ENCODE peak calls at places on chromosomes 6 and 20, in ten cellular contexts. O, A, V, E, D, Z, K, L, R and M are unnamed samples.

GRCh38 chr20:20412750-20413149 is 44.8 kb downstream of the INSM1 start:
- DNase-seq in D (no peak), O (no peak), E (no peak), Z (no peak), L (no peak), R (peak; percentile 51), A (no peak), V (no peak), K (no peak), M (no peak)

GRCh38 chr6:113936093-113936934 is 34.6 kb downstream of the HDAC2 start:
- DNase-seq in D (peak; percentile 69), K (no peak), A (no peak), R (peak; percentile 42), E (no peak), Z (no peak), V (peak; percentile 48), L (peak; percentile 35), O (no peak), M (peak; percentile 71)

GRCh38 chr6:157767757-157768156 is 55.3 kb upstream of the SNX9 start:
- DNase-seq in L (no peak), R (no peak), O (no peak), D (no peak), V (no peak), Z (no peak), E (no peak), A (no peak), K (no peak), M (no peak)

GRCh38 chr6:154474636-154475428 is 35.7 kb downstream of the CNKSR3 start:
- DNase-seq in A (no peak), D (no peak), V (peak; percentile 3), R (no peak), Z (no peak), O (no peak), L (no peak), E (no peak), K (no peak), M (no peak)

GRCh38 chr6:156687875-156688549 is 89.2 kb upstream of the ARID1B start:
- DNase-seq in E (no peak), V (peak; percentile 39), O (no peak), R (peak; percentile 56), Z (no peak), K (no peak), D (no peak), A (peak; percentile 51), L (no peak), M (peak; percentile 63)

GRCh38 chr6:124964084-124964763 is 2.0 kb downstream of the RNF217 start:
- DNase-seq in E (no peak), D (no peak), V (no peak), A (peak; percentile 78), Z (peak; percentile 90), O (peak; percentile 68), R (peak; percentile 8), K (peak; percentile 49), L (no peak), M (peak; percentile 85)

GRCh38 chr6:138455746-138456392 is 43.4 kb downstream of the NHSL1 start:
- DNase-seq in D (no peak), V (no peak), E (peak; percentile 75), Z (no peak), L (no peak), O (no peak), A (peak; percentile 64), K (no peak), R (no peak), M (peak; percentile 79)

GRCh38 chr6:149035806-149036205 is 281.7 kb upstream of the TAB2 start:
- DNase-seq in R (no peak), D (no peak), A (no peak), V (no peak), Z (no peak), K (no peak), L (no peak), O (no peak), E (no peak), M (no peak)

GRCh38 chr6:156777577-156777865 is 343 bp downstream of the ARID1B start:
- DNase-seq in A (no peak), O (no peak), K (no peak), L (no peak), D (no peak), Z (no peak), E (no peak), R (no peak), V (no peak), M (no peak)

GRCh38 chr6:22906091-22906549 is 336.8 kb downstream of the HDGFL1 start:
- DNase-seq in R (peak; percentile 24), V (peak; percentile 55), O (no peak), D (no peak), A (no peak), Z (no peak), L (no peak), K (no peak), E (no peak), M (peak; percentile 15)

GRCh38 chr6:303948-304558 is 11.8 kb downstream of the DUSP22 start:
- DNase-seq in Z (no peak), L (peak; percentile 83), V (no peak), E (no peak), R (peak; percentile 32), O (no peak), K (no peak), D (no peak), A (peak; percentile 48), M (no peak)

GRCh38 chr20:8155848-8156602 is 24.0 kb downstream of the PLCB1 start:
- DNase-seq in D (no peak), K (peak; percentile 51), O (no peak), L (no peak), A (no peak), R (no peak), V (no peak), E (no peak), Z (no peak), M (peak; percentile 29)

DNA sequence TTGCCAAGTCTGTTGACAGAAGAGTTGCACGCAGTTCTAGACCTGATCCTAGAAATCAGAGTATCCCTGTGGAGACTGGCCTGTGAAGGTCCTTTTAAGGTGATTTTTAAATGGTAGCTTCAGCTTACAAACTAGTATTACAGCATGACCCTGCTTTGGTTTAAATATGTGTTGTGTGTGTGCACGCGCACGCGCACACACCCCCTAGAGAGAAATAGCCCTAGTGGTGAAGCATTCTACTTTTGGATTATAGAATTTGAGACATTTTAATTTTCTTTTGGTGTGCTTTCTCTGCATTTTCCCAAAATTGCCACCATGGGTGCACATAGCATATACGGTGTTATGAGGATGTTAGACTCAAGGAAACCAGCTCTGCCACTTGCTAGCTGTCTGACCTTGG is 19.4 kb downstream of the RIMS4 start:
- DNase-seq in K (no peak), R (no peak), D (no peak), V (no peak), Z (no peak), L (no peak), E (no peak), A (no peak), O (no peak), M (no peak)
- H3K27me3 ChIP-seq in K (no peaks in the 10 kb centered on the region), R (no peaks in the 10 kb centered on the region), D (no peaks in the 10 kb centered on the region), V (no peaks in the 10 kb centered on the region), Z (no peaks in the 10 kb centered on the region), L (peaks cover 10% of the 10 kb centered on the region), E (no peaks in the 10 kb centered on the region), A (no peaks in the 10 kb centered on the region), O (no peaks in the 10 kb centered on the region), M (peaks cover 2% of the 10 kb centered on the region)

GRCh38 chr6:150134280-150134920 is 8.4 kb upstream of the PPP1R14C start:
- DNase-seq in V (no peak), L (no peak), E (no peak), K (no peak), R (no peak), O (no peak), D (no peak), A (peak; percentile 84), Z (no peak), M (peak; percentile 87)
- H3K4me3 ChIP-seq in V (no peak overlapping the region), L (no peak overlapping the region), E (no peak overlapping the region), K (no peak overlapping the region), R (no peak overlapping the region), O (no peak overlapping the region), D (no peak overlapping the region), A (no peak overlapping the region), Z (no peak overlapping the region), M (no peak overlapping the region)

GRCh38 chr6:21462519-21462852 is 131.1 kb upstream of the SOX4 start:
- DNase-seq in O (no peak), L (no peak), Z (no peak), A (no peak), K (no peak), R (no peak), D (no peak), V (no peak), E (no peak), M (no peak)

GRCh38 chr6:21468487-21468886 is 125.1 kb upstream of the SOX4 start:
- DNase-seq in V (peak; percentile 3), O (no peak), Z (no peak), K (no peak), A (no peak), L (no peak), D (no peak), R (no peak), E (no peak), M (no peak)

GRCh38 chr6:21461844-21462518 is 131.6 kb upstream of the SOX4 start:
- DNase-seq in L (no peak), E (no peak), Z (no peak), V (no peak), D (no peak), R (no peak), K (no peak), O (no peak), A (no peak), M (no peak)

GRCh38 chr6:21469213-21469612 is 124.3 kb upstream of the SOX4 start:
- DNase-seq in O (no peak), R (no peak), D (no peak), E (no peak), K (no peak), Z (no peak), V (no peak), A (no peak), L (no peak), M (peak; percentile 64)

GRCh38 chr6:21467091-21467490 is 126.5 kb upstream of the SOX4 start:
- DNase-seq in O (no peak), K (no peak), V (no peak), D (no peak), E (no peak), L (no peak), Z (no peak), R (no peak), A (no peak), M (no peak)
- H3K27me3 ChIP-seq in O (no peaks in the 10 kb centered on the region), K (no peaks in the 10 kb centered on the region), V (no peaks in the 10 kb centered on the region), D (no peaks in the 10 kb centered on the region), E (no peaks in the 10 kb centered on the region), L (no peaks in the 10 kb centered on the region), Z (no peaks in the 10 kb centered on the region), R (no peaks in the 10 kb centered on the region), A (no peaks in the 10 kb centered on the region), M (no peaks in the 10 kb centered on the region)

DNA sequence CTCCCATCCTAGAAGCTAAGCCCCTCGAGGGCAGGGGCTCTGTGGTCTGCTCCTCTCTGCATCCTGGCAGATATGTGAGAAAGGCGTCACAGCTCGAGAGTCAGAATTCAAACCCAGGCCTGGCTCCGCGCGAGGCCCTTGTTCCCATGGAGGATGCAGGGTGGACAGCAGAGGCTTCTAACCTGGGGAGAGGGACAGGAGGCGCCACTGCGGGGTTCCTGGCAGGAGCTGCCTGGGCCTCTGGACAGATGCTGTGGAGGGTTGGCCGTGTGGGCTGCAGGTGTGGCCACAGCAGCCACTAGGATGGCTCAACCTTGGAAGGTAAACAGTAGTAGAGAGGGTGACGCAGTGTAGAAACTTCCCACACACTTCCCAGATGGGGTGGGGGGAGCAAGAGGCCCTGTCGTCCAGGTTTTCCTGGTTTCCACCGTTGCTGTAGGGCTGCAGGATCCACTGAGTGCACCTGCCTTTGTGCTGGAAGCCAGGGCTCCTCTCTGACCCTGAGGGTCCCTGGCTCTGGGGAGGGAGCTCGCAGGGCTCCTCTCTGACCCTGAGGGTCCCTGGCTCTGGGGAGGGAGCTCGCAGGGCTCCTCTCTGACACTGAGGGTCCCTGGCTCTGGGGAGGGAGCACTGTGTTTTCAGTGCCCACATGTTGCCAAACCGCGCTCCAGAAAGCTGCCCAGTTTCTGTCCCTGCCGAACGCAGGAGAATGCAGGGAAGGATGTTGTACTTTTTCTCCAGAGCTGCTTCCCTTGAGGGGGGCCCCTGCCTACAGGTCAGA is 14.2 kb downstream of the RBM38 start:
- DNase-seq in L (peak; percentile 43), Z (no peak), R (no peak), D (no peak), A (no peak), K (no peak), E (no peak), V (no peak), O (no peak), M (no peak)
- H3K4me3 ChIP-seq in L (no peak overlapping the region), Z (no peak overlapping the region), R (no peak overlapping the region), D (no peak overlapping the region), A (no peak overlapping the region), K (no peak overlapping the region), E (no peak overlapping the region), V (no peak overlapping the region), O (no peak overlapping the region), M (no peak overlapping the region)